ENCODE peak calls at places on chromosomes 5 and 9, in six cellular contexts. D is left lung; B is CD4-positive, alpha-beta T cell; R is fibroblast of mammary gland; H is GM23338; T is epithelial cell of esophagus. N is an unnamed sample.

GRCh38 chr9:36991516-36992134 is 42.4 kb downstream of the PAX5 start:
- DNase-seq in D (no peak), B (no peak), R (peak), H (peak), T (peak), N (no peak)

GRCh38 chr5:1446602-1447343 is 1.5 kb upstream of the SLC6A3 start:
- DNase-seq in D (peak), B (no peak), R (no peak), H (no peak), T (no peak), N (no peak)

GRCh38 chr5:80125962-80126480 is 90.9 kb downstream of the THBS4 start:
- DNase-seq in D (no peak), B (no peak), R (peak), H (no peak), T (peak), N (no peak)

GRCh38 chr5:132256086-132256782 is 1.3 kb upstream of the PDLIM4 start:
- DNase-seq in D (no peak), B (no peak), R (no peak), H (no peak), T (no peak), N (no peak)

GRCh38 chr9:87337335-87338074 is 160.2 kb upstream of the DAPK1 start:
- DNase-seq in D (no peak), B (no peak), R (peak), H (peak), T (no peak), N (no peak)

GRCh38 chr9:124664143-124664542 is 107.0 kb downstream of the NR6A1 start:
- DNase-seq in D (no peak), B (no peak), R (peak), H (no peak), T (no peak), N (no peak)

GRCh38 chr5:15550502-15551115 is 50.6 kb downstream of the FBXL7 start:
- DNase-seq in D (no peak), B (no peak), R (peak), H (peak), T (peak), N (no peak)

GRCh38 chr5:179866241-179867078 is 7.8 kb upstream of the MRNIP start:
- DNase-seq in D (no peak), B (no peak), R (peak), H (peak), T (peak), N (no peak)

GRCh38 chr5:137078171-137078665 is 420.9 kb downstream of the SPOCK1 start:
- DNase-seq in D (no peak), B (no peak), R (peak), H (peak), T (peak), N (no peak)

GRCh38 chr5:38557309-38557710 is 864 bp upstream of the LIFR start:
- DNase-seq in D (no peak), B (no peak), R (no peak), H (no peak), T (peak), N (no peak)

GRCh38 chr9:130157079-130157478 is 15.1 kb upstream of the NCS1 start:
- DNase-seq in D (no peak), B (no peak), R (no peak), H (no peak), T (no peak), N (no peak)

GRCh38 chr5:126794157-126794828 is 17.4 kb downstream of the LMNB1 start:
- DNase-seq in D (no peak), B (no peak), R (no peak), H (no peak), T (no peak), N (no peak)

GRCh38 chr5:33928283-33928682 is 7.9 kb upstream of the RXFP3 start:
- DNase-seq in D (no peak), B (no peak), R (no peak), H (no peak), T (no peak), N (no peak)

GRCh38 chr5:94522099-94522498 is 96.3 kb downstream of the KIAA0825 start:
- DNase-seq in D (no peak), B (no peak), R (no peak), H (no peak), T (no peak), N (no peak)

GRCh38 chr9:21993893-21994525 is at the start of gene CDKN2A:
- DNase-seq in D (peak), B (peak), R (no peak), H (peak), T (peak), N (peak)

GRCh38 chr9:120267929-120268328 is 312.0 kb downstream of the CDK5RAP2 start:
- DNase-seq in D (no peak), B (no peak), R (peak), H (no peak), T (peak), N (no peak)

GRCh38 chr5:80711938-80712337 is 57.2 kb upstream of the DHFR start:
- DNase-seq in D (no peak), B (no peak), R (peak), H (peak), T (peak), N (no peak)

GRCh38 chr5:43616535-43616934 is 13.6 kb downstream of the NNT start:
- DNase-seq in D (no peak), B (no peak), R (peak), H (no peak), T (peak), N (no peak)

GRCh38 chr9:33289501-33289900 is 815 bp upstream of the NFX1 start:
- DNase-seq in D (peak), B (no peak), R (peak), H (peak), T (no peak), N (peak)

GRCh38 chr5:74903165-74903787 is 37.1 kb upstream of the FAM169A start:
- DNase-seq in D (peak), B (no peak), R (peak), H (peak), T (peak), N (no peak)
- TF ChIP-seq CTCF in D (peak), B (peak), R (peak), H (peak), T (peak), N (no peak)

GRCh38 chr9:9598723-9599122 is 1014.1 kb downstream of the PTPRD start:
- DNase-seq in D (no peak), B (no peak), R (no peak), H (peak), T (no peak), N (no peak)
- TF ChIP-seq CTCF in D (no peak), B (no peak), R (no peak), H (peak), T (no peak), N (no peak)

GRCh38 chr5:149837680-149838269 is 106.8 kb downstream of the PDE6A start:
- DNase-seq in D (peak), B (no peak), R (peak), H (peak), T (peak), N (no peak)
- TF ChIP-seq CTCF in D (peak), B (no peak), R (peak), H (peak), T (peak), N (no peak)

GRCh38 chr5:157827429-157827828 is 31.5 kb downstream of the CLINT1 start:
- DNase-seq in D (no peak), B (no peak), R (peak), H (no peak), T (no peak), N (no peak)

GRCh38 chr5:157823655-157824054 is 35.3 kb downstream of the CLINT1 start:
- DNase-seq in D (no peak), B (no peak), R (no peak), H (no peak), T (no peak), N (no peak)

GRCh38 chr5:157828949-157829639 is 29.9 kb downstream of the CLINT1 start:
- DNase-seq in D (no peak), B (no peak), R (peak), H (peak), T (peak), N (no peak)

GRCh38 chr5:157828031-157828948 is 30.7 kb downstream of the CLINT1 start:
- DNase-seq in D (no peak), B (no peak), R (peak), H (no peak), T (no peak), N (no peak)
- TF ChIP-seq CTCF in D (no peak), B (no peak), R (no peak), H (no peak), T (no peak), N (no peak)

DNA sequence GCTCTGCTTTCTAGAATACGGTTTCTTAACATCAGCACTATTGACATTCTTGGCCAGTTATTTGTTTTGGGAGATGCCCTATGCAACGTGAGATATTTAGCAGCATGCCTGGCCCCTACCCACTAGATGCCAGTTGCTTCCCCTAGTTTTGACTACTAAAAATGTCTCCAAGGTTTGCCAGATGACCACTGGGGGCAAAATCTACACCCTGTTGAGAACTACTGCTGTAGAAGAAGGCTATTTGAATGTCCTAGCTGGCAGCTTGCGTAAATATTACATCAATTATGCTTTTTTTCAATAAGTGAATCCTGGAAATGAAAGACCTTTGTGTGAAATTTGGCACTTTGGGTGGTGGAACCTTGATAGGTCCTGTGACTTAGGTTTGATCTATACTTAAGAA is 5.0 kb downstream of the NCBP1 start:
- DNase-seq in D (no peak), B (no peak), R (no peak), H (peak), T (no peak), N (no peak)
- TF ChIP-seq CTCF in D (no peak), B (no peak), R (peak), H (no peak), T (peak), N (no peak)

GRCh38 chr5:5203441-5203840 is 63.3 kb downstream of the ADAMTS16 start:
- DNase-seq in D (no peak), B (no peak), R (peak), H (no peak), T (no peak), N (no peak)
- TF ChIP-seq CTCF in D (no peak), B (no peak), R (no peak), H (no peak), T (no peak), N (no peak)

GRCh38 chr5:95862636-95863382 is 40.3 kb upstream of the GLRX start:
- DNase-seq in D (no peak), B (no peak), R (no peak), H (no peak), T (no peak), N (no peak)

GRCh38 chr5:95859327-95860060 is 37.0 kb upstream of the GLRX start:
- DNase-seq in D (no peak), B (no peak), R (peak), H (no peak), T (peak), N (no peak)

GRCh38 chr5:95861858-95862561 is 39.5 kb upstream of the GLRX start:
- DNase-seq in D (no peak), B (no peak), R (peak), H (no peak), T (peak), N (no peak)

GRCh38 chr5:95863383-95863757 is 40.8 kb upstream of the GLRX start:
- DNase-seq in D (no peak), B (no peak), R (peak), H (no peak), T (no peak), N (no peak)

DNA sequence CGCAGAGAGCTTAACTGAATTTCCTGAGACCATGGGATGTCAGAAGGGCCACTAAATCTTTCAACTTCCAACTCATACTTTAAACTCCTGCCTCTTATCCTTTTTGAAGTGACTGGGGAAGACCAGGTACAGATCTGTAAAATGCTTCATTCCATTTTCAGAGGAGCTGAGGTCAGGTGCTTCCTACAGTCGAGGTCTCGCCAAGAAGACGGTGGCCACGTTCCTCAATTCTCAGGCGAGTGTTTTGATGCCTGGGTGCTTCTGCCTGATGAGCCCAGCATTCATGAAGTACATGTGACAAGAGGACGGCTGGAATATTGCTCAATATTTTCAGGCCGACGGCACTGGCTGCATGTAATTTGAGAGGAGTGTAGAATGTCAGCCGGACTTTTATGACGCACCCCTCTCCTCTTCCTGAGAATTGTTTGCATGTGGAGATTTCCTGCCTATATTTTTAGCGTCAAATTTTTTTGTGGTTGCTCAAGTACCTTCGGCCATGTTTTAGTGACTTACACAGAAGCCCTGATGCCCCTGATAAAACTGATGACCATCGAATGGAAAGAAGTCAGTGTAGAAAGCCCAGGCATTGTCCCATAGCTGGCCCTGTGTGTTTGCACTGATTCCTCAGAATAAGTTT is 38.8 kb upstream of the GLRX start:
- DNase-seq in D (peak), B (no peak), R (peak), H (no peak), T (peak), N (no peak)
- TF ChIP-seq CTCF in D (no peak), B (no peak), R (no peak), H (no peak), T (no peak), N (no peak)

GRCh38 chr5:108093186-108093585 is 288.7 kb downstream of the FBXL17 start:
- DNase-seq in D (no peak), B (no peak), R (peak), H (peak), T (peak), N (no peak)
- TF ChIP-seq CTCF in D (no peak), B (no peak), R (peak), H (peak), T (peak), N (no peak)

GRCh38 chr5:103444333-103445038 is 118.1 kb downstream of the NUDT12 start:
- DNase-seq in D (no peak), B (no peak), R (no peak), H (no peak), T (no peak), N (no peak)

GRCh38 chr5:103442756-103443155 is 119.8 kb downstream of the NUDT12 start:
- DNase-seq in D (no peak), B (no peak), R (no peak), H (no peak), T (no peak), N (no peak)

GRCh38 chr5:103439007-103439406 is 123.6 kb downstream of the NUDT12 start:
- DNase-seq in D (no peak), B (no peak), R (no peak), H (no peak), T (no peak), N (no peak)

GRCh38 chr5:103445426-103446035 is 117.1 kb downstream of the NUDT12 start:
- DNase-seq in D (no peak), B (no peak), R (no peak), H (no peak), T (no peak), N (no peak)

GRCh38 chr5:103441523-103441922 is 121.1 kb downstream of the NUDT12 start:
- DNase-seq in D (no peak), B (no peak), R (no peak), H (peak), T (no peak), N (no peak)
- TF ChIP-seq CTCF in D (no peak), B (no peak), R (peak), H (peak), T (peak), N (no peak)

DNA sequence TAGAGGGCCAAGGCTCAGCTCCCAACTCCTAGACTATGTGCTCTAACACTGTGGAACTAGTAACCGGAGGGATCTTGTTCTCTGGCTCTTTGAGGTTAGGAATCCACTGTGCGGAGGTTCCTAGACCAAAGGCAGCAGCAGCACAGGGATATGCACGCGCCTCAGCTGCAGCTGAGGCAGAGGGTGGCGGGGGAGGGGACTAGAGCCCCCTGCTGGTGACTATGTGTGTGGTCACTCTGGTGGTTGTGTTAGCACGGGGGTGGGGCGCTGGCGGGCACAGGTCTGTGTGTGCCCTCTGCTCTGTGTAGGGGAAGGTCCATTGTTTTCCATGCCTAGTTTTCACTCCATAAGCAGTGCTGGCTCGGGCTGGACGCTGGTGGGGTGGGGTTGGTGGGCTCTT is 458.0 kb upstream of the IZUMO3 start:
- DNase-seq in D (no peak), B (no peak), R (no peak), H (peak), T (no peak), N (no peak)
- TF ChIP-seq CTCF in D (no peak), B (no peak), R (no peak), H (peak), T (no peak), N (no peak)

N was measured in activated B cell treated with CpG ODN at 0.5 μM for 24 hours.